ENCODE peak calls at places on chromosomes 6 and 20, in nine cellular contexts. P is astrocyte of the spinal cord, Q is cardiac muscle cell, K is astrocyte of the cerebellum, B is thoracic aorta, N is psoas muscle, V is left ventricle myocardium inferior, S is astrocyte, W is heart left ventricle. U is an unnamed sample.

GRCh38 chr6:158770948-158771347 is 48.2 kb downstream of the EZR start:
- DNase-seq in P (no peak), Q (peak), K (no peak), B (no peak), N (no peak), V (peak), S (no peak), W (peak), U (peak)

GRCh38 chr20:31684153-31685003 is 38.3 kb downstream of the BCL2L1 start:
- DNase-seq in P (no peak), Q (no peak), K (no peak), B (no peak), N (no peak), V (no peak), S (no peak), W (no peak), U (peak)

GRCh38 chr20:46213946-46214830 is 94.1 kb downstream of the CDH22 start:
- DNase-seq in P (no peak), Q (no peak), K (no peak), B (no peak), N (peak), V (no peak), S (no peak), W (no peak), U (peak)

GRCh38 chr20:6744805-6745204 is 22.7 kb upstream of the BMP2 start:
- DNase-seq in P (no peak), Q (no peak), K (no peak), B (no peak), N (no peak), V (no peak), S (no peak), W (no peak), U (peak)

GRCh38 chr6:141610741-141611140 is 522.0 kb upstream of the GJE1 start:
- DNase-seq in P (peak), Q (peak), K (no peak), B (no peak), N (no peak), V (no peak), S (peak), W (no peak), U (no peak)

GRCh38 chr6:31568537-31568961 is 3.5 kb upstream of the LTA start:
- DNase-seq in P (no peak), Q (no peak), K (no peak), B (no peak), N (no peak), V (no peak), S (no peak), W (no peak), U (no peak)

GRCh38 chr6:24589334-24589733 is 56.7 kb downstream of the KIAA0319 start:
- DNase-seq in P (no peak), Q (no peak), K (no peak), B (no peak), N (no peak), V (no peak), S (no peak), W (no peak), U (no peak)

GRCh38 chr6:142523485-142523884 is 221.7 kb downstream of the ADGRG6 start:
- DNase-seq in P (no peak), Q (no peak), K (no peak), B (no peak), N (no peak), V (no peak), S (peak), W (no peak), U (no peak)

GRCh38 chr6:93282521-93283031 is 136.8 kb downstream of the EPHA7 start:
- DNase-seq in P (no peak), Q (no peak), K (no peak), B (no peak), N (peak), V (no peak), S (no peak), W (no peak), U (no peak)

GRCh38 chr6:152380993-152381898 is 255.9 kb downstream of the SYNE1 start:
- DNase-seq in P (peak), Q (peak), K (peak), B (peak), N (peak), V (peak), S (peak), W (peak), U (peak)

DNA sequence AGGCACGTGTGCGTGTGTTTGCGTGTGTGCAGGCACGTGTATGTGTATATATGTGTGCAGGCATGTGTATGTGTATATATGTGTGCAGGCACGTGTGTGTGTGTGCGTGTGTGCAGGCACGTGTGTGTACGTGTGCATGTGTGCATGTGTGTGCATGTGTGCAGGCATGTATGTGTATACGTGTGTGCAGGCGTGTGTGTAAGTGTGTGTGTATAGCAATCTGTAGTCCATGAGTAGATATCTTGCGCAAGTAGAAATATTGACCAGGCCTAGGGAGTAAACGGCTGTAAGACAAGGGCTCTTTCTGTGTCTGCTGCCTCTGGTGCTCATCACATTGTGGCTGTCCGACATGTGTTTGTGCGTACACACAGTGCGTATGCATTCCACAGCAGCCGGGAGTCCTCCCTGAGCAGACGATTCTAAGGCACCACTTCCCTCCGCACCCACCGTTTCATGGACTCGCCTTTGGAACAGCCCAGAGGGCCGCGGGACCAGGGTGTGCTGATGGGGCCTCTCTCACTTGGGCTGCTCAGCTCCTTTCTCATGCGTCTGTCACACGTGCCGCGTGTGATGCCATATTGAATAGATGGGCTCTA is 167.6 kb downstream of the ERMARD start:
- DNase-seq in P (no peak), Q (no peak), K (no peak), B (no peak), N (no peak), V (no peak), S (no peak), W (no peak), U (no peak)
- H3K4me3 ChIP-seq in P (no peak), Q (no peak), K (no peak), B (no peak), N (no peak), V (no peak), S (no peak), W (no peak), U (no peak)

DNA sequence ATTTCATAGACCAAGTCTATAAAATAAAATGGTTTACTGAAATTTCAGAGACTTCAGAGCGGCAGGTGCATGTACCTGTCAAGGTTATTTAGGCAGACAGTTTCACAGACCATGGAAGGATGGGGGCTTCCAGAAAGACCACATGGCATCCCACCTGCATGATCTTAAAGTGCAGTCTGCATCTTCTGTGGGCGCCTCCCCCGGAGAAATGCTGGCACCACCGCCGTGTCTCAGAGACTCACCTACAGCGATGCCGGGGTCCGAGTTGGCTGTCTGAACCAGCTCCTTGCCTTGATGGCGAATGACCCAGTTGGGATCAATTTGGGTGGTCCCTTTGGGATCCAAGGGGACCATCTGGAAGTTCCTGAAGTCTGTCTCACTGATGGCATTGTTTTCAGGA is 30.6 kb downstream of the THBS2 start:
- DNase-seq in P (no peak), Q (no peak), K (no peak), B (no peak), N (no peak), V (no peak), S (no peak), W (no peak), U (no peak)
- H3K4me3 ChIP-seq in P (no peak), Q (no peak), K (no peak), B (no peak), N (no peak), V (no peak), S (no peak), W (no peak), U (no peak)

GRCh38 chr20:1327827-1328679 is 886 bp downstream of the SDCBP2 start:
- DNase-seq in P (no peak), Q (no peak), K (no peak), B (no peak), N (no peak), V (no peak), S (no peak), W (peak), U (peak)
- H3K4me3 ChIP-seq in P (no peak), Q (no peak), K (no peak), B (no peak), N (no peak), V (no peak), S (no peak), W (no peak), U (no peak)

GRCh38 chr20:32764000-32764960 is 2.1 kb downstream of the DNMT3B start:
- DNase-seq in P (no peak), Q (no peak), K (no peak), B (no peak), N (no peak), V (no peak), S (no peak), W (no peak), U (no peak)

GRCh38 chr20:32761417-32761830 is 761 bp upstream of the DNMT3B start:
- DNase-seq in P (no peak), Q (no peak), K (no peak), B (no peak), N (no peak), V (no peak), S (no peak), W (no peak), U (no peak)

GRCh38 chr20:32761831-32762753 is at the start of gene DNMT3B:
- DNase-seq in P (peak), Q (peak), K (peak), B (no peak), N (peak), V (peak), S (peak), W (peak), U (peak)

GRCh38 chr20:32762754-32763201 is 593 bp downstream of the DNMT3B start:
- DNase-seq in P (no peak), Q (peak), K (no peak), B (no peak), N (no peak), V (no peak), S (no peak), W (peak), U (peak)

DNA sequence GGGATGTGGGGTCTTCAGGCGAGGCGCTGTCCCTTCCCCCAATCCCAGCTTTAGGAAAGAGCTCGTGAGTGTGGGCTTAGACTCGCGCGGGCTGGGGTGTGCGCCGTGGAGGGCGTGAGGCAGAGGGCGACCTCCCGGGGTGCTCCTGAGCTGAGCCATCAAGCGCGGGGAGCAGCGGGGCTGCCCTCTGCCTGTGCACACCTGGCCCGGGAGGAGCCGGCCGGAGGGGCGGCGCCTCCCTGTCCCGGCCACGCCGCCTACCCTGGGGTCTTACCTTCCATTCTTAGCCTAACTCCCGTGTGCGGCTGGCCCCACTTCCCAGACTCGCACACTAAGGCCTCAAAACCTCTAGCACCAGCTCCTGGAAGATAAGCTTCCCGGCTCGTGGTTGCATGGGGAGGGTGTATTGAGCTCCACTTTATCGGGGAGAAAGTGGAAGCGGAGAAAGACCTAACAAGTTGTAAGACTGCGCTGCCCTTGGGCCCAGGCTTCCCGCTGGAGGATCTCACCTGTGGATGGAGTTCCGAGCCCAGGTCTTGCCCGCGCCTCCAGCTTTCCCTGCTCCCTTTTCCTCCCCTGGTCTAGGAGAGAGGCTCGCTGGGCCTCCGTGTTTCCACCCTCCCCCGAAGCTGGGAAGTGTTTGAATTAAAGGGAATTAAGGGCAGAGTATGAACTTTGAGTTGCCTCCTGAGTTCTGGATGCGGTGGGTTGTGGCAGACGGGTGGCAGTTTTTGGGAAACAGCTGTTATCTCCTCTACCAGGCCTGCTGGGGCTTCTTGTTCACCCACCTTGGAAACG is 1.2 kb downstream of the DNMT3B start:
- DNase-seq in P (no peak), Q (no peak), K (no peak), B (no peak), N (no peak), V (no peak), S (no peak), W (no peak), U (peak)
- H3K4me3 ChIP-seq in P (peak), Q (peak), K (peak), B (peak), N (peak), V (peak), S (peak), W (peak), U (peak)

DNA sequence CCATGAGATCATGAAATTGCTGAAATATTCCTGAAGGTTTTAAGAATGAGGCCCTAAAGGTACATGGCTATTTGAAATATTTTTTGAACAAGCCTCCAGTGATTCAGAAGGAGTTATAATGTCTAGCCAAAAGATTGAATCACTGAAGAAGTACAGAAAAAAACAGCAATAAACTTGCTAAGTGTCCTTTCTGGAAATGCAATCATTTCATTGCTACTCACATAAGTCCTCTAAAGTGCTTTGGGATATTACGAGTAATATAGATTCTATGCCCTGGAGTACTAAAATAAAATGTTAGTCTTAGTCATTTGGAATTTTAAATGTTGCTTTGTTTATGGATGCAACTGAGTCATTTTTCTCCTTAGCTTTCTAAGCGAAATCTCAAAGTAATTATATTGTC is 32.7 kb downstream of the CENPW start:
- DNase-seq in P (no peak), Q (no peak), K (no peak), B (no peak), N (no peak), V (no peak), S (no peak), W (no peak), U (no peak)
- H3K4me3 ChIP-seq in P (no peak), Q (no peak), K (no peak), B (no peak), N (no peak), V (no peak), S (no peak), W (no peak), U (no peak)